ENCODE peak calls at places on chromosomes 11 and 22, in six cellular contexts. W, Y, S, N, M and X are unnamed samples.

GRCh38 chr11:897226-898159 is 13.1 kb downstream of the CHID1 start:
- DNase-seq in M (no peak), S (no peak), N (no peak), W (no peak), Y (no peak), X (no peak)

GRCh38 chr11:24453129-24453723 is 43.6 kb upstream of the LUZP2 start:
- DNase-seq in W (no peak), N (no peak), M (no peak), S (no peak), Y (no peak), X (no peak)

GRCh38 chr11:119065369-119065768 is 2.2 kb upstream of the VPS11 start:
- DNase-seq in N (peak), W (peak), S (no peak), M (no peak), Y (peak), X (peak)

GRCh38 chr22:41524283-41524682 is 20.0 kb downstream of the POLR3H start:
- DNase-seq in W (no peak), S (no peak), Y (no peak), M (peak), N (no peak), X (no peak)

GRCh38 chr11:123973816-123974215 is 3.8 kb downstream of the OR10S1 start:
- DNase-seq in Y (no peak), W (no peak), S (no peak), N (no peak), M (no peak), X (no peak)

GRCh38 chr11:8068605-8069221 is 12.3 kb upstream of the TUB start:
- DNase-seq in S (no peak), N (no peak), Y (no peak), W (peak), M (peak), X (no peak)

GRCh38 chr11:132278801-132279574 is 908.6 kb downstream of the NTM start:
- DNase-seq in N (no peak), S (peak), W (no peak), M (no peak), Y (peak), X (peak)

GRCh38 chr11:93577291-93577690 is 34.1 kb upstream of the SMCO4 start:
- DNase-seq in Y (no peak), S (no peak), N (no peak), M (no peak), W (no peak), X (no peak)

GRCh38 chr11:68215524-68216170 is 2.6 kb upstream of the KMT5B start:
- DNase-seq in W (no peak), S (no peak), M (no peak), Y (no peak), N (no peak), X (no peak)

GRCh38 chr11:67313125-67313890 is 10.0 kb downstream of the SSH3 start:
- DNase-seq in S (no peak), N (no peak), W (no peak), Y (no peak), M (no peak), X (no peak)

GRCh38 chr11:113663567-113663966 is 42.5 kb downstream of the TMPRSS5 start:
- DNase-seq in W (no peak), S (no peak), M (no peak), Y (no peak), N (no peak), X (no peak)

GRCh38 chr11:838441-839279 is 3.7 kb downstream of the POLR2L start:
- DNase-seq in W (no peak), S (no peak), M (no peak), N (no peak), Y (no peak), X (no peak)

GRCh38 chr11:64378335-64378884 is 19.4 kb downstream of the RPS6KA4 start:
- DNase-seq in M (peak), Y (no peak), W (no peak), N (no peak), S (no peak), X (no peak)

GRCh38 chr11:3614742-3615171 is 27.0 kb downstream of the ART5 start:
- DNase-seq in N (no peak), S (peak), M (no peak), W (no peak), Y (peak), X (peak)

GRCh38 chr11:61775606-61776554 is 16.5 kb downstream of the TMEM258 start:
- DNase-seq in W (no peak), S (no peak), Y (no peak), M (no peak), N (no peak), X (no peak)

GRCh38 chr11:119187123-119187892 is 2.0 kb downstream of the NHERF4 start:
- DNase-seq in S (no peak), N (no peak), W (no peak), M (no peak), Y (no peak), X (no peak)

GRCh38 chr11:7668911-7669310 is 4.4 kb downstream of the CYB5R2 start:
- DNase-seq in S (peak), N (no peak), Y (no peak), M (no peak), W (no peak), X (no peak)

GRCh38 chr11:70278994-70279393 is 8.5 kb downstream of the PPFIA1 start:
- DNase-seq in N (no peak), Y (no peak), W (no peak), S (peak), M (no peak), X (no peak)

GRCh38 chr11:85114786-85115185 is 512.4 kb downstream of the DLG2 start:
- DNase-seq in M (no peak), Y (no peak), N (no peak), W (no peak), S (no peak), X (no peak)

GRCh38 chr22:25154686-25154999 is 45.0 kb upstream of the CRYBB3 start:
- DNase-seq in S (no peak), Y (no peak), W (no peak), M (no peak), N (no peak), X (no peak)

GRCh38 chr11:23944939-23945338 is 551.9 kb upstream of the LUZP2 start:
- DNase-seq in Y (no peak), S (no peak), N (no peak), M (no peak), W (no peak), X (no peak)

GRCh38 chr22:23137905-23138520 is 3.8 kb downstream of the RSPH14 start:
- DNase-seq in Y (peak), S (peak), W (peak), N (no peak), M (no peak), X (peak)

GRCh38 chr11:12924650-12925049 is 84.5 kb upstream of the RASSF10 start:
- DNase-seq in N (no peak), W (no peak), Y (no peak), S (no peak), M (no peak), X (no peak)